ENCODE peak calls at places on chromosome 13, in eight cellular contexts. V is Peyer's patch; X is A549; P is NCI-H1417; D is ELF-1; Z is naive thymus-derived CD8-positive, alpha-beta T cell; I is PC-3; M is Caki2. Q is an unnamed sample.
A peak's percentile ranks its signal among the peaks of the same experiment; 100 is the strongest.

GRCh38 chr13:74103970-74104555 is 30.1 kb downstream of the KLF12 start:
- DNase-seq in V (no peak), X (no peak), P (no peak), D (no peak), Z (no peak), I (no peak), M (peak; percentile 18), Q (no peak)

GRCh38 chr13:86585826-86586225 is 786.6 kb upstream of the SLITRK6 start:
- DNase-seq in V (no peak), X (no peak), P (no peak), D (no peak), Z (no peak), I (peak; percentile 10), M (no peak), Q (no peak)

GRCh38 chr13:77733674-77734073 is 36.2 kb downstream of the SLAIN1 start:
- DNase-seq in V (no peak), X (no peak), P (no peak), D (no peak), Z (no peak), I (no peak), M (no peak), Q (no peak)

GRCh38 chr13:49213997-49214916 is 5.9 kb upstream of the MLNR start:
- DNase-seq in V (no peak), X (no peak), P (no peak), D (no peak), Z (no peak), I (no peak), M (no peak), Q (no peak)

GRCh38 chr13:53010374-53011105 is 18.1 kb upstream of the OLFM4 start:
- DNase-seq in V (peak; percentile 62), X (no peak), P (peak; percentile 68), D (no peak), Z (no peak), I (peak; percentile 35), M (no peak), Q (no peak)

GRCh38 chr13:75637101-75637774 is 1.1 kb downstream of the LMO7 start:
- DNase-seq in V (no peak), X (no peak), P (peak; percentile 47), D (no peak), Z (no peak), I (no peak), M (no peak), Q (no peak)

GRCh38 chr13:24220086-24220703 is 59.7 kb downstream of the SPATA13 start:
- DNase-seq in V (no peak), X (peak; percentile 76), P (peak; percentile 82), D (peak; percentile 61), Z (no peak), I (peak; percentile 88), M (peak; percentile 69), Q (peak; percentile 41)

GRCh38 chr13:64457976-64458375 is 2772.2 kb downstream of the PCDH9 start:
- DNase-seq in V (no peak), X (no peak), P (no peak), D (no peak), Z (no peak), I (no peak), M (no peak), Q (no peak)

GRCh38 chr13:71873418-71874276 is 6.6 kb upstream of the DACH1 start:
- DNase-seq in V (no peak), X (no peak), P (peak; percentile 90), D (no peak), Z (no peak), I (no peak), M (no peak), Q (no peak)

GRCh38 chr13:68234278-68234677 is 1004.1 kb upstream of the PCDH9 start:
- DNase-seq in V (no peak), X (peak; percentile 3), P (peak; percentile 36), D (no peak), Z (no peak), I (peak; percentile 15), M (peak; percentile 12), Q (no peak)

GRCh38 chr13:101331731-101332130 is 84.6 kb downstream of the NALCN start:
- DNase-seq in V (no peak), X (no peak), P (no peak), D (no peak), Z (no peak), I (no peak), M (no peak), Q (no peak)

GRCh38 chr13:112719556-112719955 is 29.7 kb downstream of the ATP11A start:
- DNase-seq in V (no peak), X (no peak), P (no peak), D (no peak), Z (no peak), I (peak; percentile 17), M (no peak), Q (no peak)

GRCh38 chr13:106599875-106600797 is 32.2 kb upstream of the ARGLU1 start:
- DNase-seq in V (no peak), X (no peak), P (no peak), D (no peak), Z (no peak), I (peak; percentile 40), M (no peak), Q (no peak)

GRCh38 chr13:30340367-30341184 is 33.2 kb upstream of the KATNAL1 start:
- DNase-seq in V (no peak), X (no peak), P (no peak), D (peak; percentile 23), Z (no peak), I (peak; percentile 58), M (no peak), Q (no peak)

GRCh38 chr13:92172191-92172590 is 773.8 kb downstream of the GPC5 start:
- DNase-seq in V (no peak), X (no peak), P (no peak), D (no peak), Z (no peak), I (no peak), M (no peak), Q (no peak)

GRCh38 chr13:23724196-23724970 is 154.2 kb downstream of the TNFRSF19 start:
- DNase-seq in V (no peak), X (no peak), P (no peak), D (peak; percentile 46), Z (no peak), I (peak; percentile 49), M (no peak), Q (no peak)

GRCh38 chr13:40220299-40220935 is 446.0 kb downstream of the FOXO1 start:
- DNase-seq in V (no peak), X (no peak), P (no peak), D (no peak), Z (no peak), I (no peak), M (no peak), Q (no peak)

GRCh38 chr13:111187879-111188643 is 73.0 kb downstream of the ARHGEF7 start:
- DNase-seq in V (no peak), X (no peak), P (peak; percentile 25), D (no peak), Z (no peak), I (peak; percentile 58), M (peak; percentile 8), Q (no peak)

GRCh38 chr13:22700488-22700887 is 480.3 kb upstream of the SGCG start:
- DNase-seq in V (no peak), X (no peak), P (no peak), D (no peak), Z (no peak), I (no peak), M (no peak), Q (no peak)

GRCh38 chr13:98033277-98034247 is 80.1 kb downstream of the IPO5 start:
- DNase-seq in V (no peak), X (peak; percentile 51), P (peak; percentile 67), D (peak; percentile 29), Z (no peak), I (peak; percentile 43), M (peak; percentile 62), Q (no peak)

GRCh38 chr13:107476068-107476467 is 739.3 kb downstream of the LIG4 start:
- DNase-seq in V (no peak), X (no peak), P (no peak), D (no peak), Z (no peak), I (no peak), M (no peak), Q (no peak)

GRCh38 chr13:33164331-33164730 is 121.2 kb downstream of the STARD13 start:
- DNase-seq in V (no peak), X (no peak), P (no peak), D (no peak), Z (no peak), I (no peak), M (no peak), Q (no peak)

GRCh38 chr13:28220166-28220565 is 81.8 kb downstream of the PAN3 start:
- DNase-seq in V (no peak), X (no peak), P (no peak), D (no peak), Z (no peak), I (no peak), M (no peak), Q (no peak)

GRCh38 chr13:98251708-98252107 is 74.6 kb upstream of the RNF113B start:
- DNase-seq in V (no peak), X (no peak), P (no peak), D (no peak), Z (no peak), I (no peak), M (no peak), Q (no peak)

GRCh38 chr13:100063333-100063732 is 25.6 kb upstream of the PCCA start:
- DNase-seq in V (no peak), X (no peak), P (no peak), D (no peak), Z (no peak), I (no peak), M (no peak), Q (no peak)

GRCh38 chr13:82803341-82803740 is 1078.9 kb downstream of the SLITRK1 start:
- DNase-seq in V (no peak), X (no peak), P (peak; percentile 54), D (no peak), Z (no peak), I (no peak), M (no peak), Q (no peak)

Q was measured in T-cell.